ENCODE peak calls at places on chromosomes 7 and 10, in five cellular contexts. X is GM23248; C is naive thymus-derived CD4-positive, alpha-beta T cell; O is hepatocyte; P is PC-3. V is an unnamed sample.

GRCh38 chr10:132383751-132384181 is 13.2 kb upstream of the PWWP2B start:
- DNase-seq in O (no peak), C (no peak), P (no peak), X (no peak), V (no peak)

GRCh38 chr7:134836447-134836846 is 57.0 kb downstream of the CALD1 start:
- DNase-seq in O (no peak), C (no peak), P (no peak), X (no peak), V (no peak)

GRCh38 chr7:129376076-129376777 is 58.0 kb upstream of the STRIP2 start:
- DNase-seq in C (peak), P (peak), X (peak), O (peak), V (peak)

GRCh38 chr7:40298421-40298820 is 163.6 kb downstream of the SUGCT start:
- DNase-seq in C (no peak), P (no peak), O (no peak), X (peak), V (no peak)

GRCh38 chr7:55193245-55193644 is 171.9 kb upstream of the LANCL2 start:
- DNase-seq in C (no peak), P (no peak), X (peak), O (no peak), V (no peak)

GRCh38 chr7:46432666-46433065 is 511.6 kb upstream of the IGFBP3 start:
- DNase-seq in X (peak), C (no peak), O (peak), P (peak), V (peak)

GRCh38 chr10:60384708-60385398 is 4.8 kb downstream of the ANK3 start:
- DNase-seq in X (peak), C (no peak), P (peak), O (no peak), V (peak)

GRCh38 chr10:92757066-92757716 is 67.4 kb downstream of the HHEX start:
- DNase-seq in O (peak), X (peak), P (peak), C (no peak), V (peak)

GRCh38 chr7:39952378-39952777 is 2.3 kb downstream of the CDK13 start:
- DNase-seq in P (peak), O (no peak), C (peak), X (peak), V (peak)

GRCh38 chr10:54985732-54986131 is 184.7 kb upstream of the PCDH15 start:
- DNase-seq in P (peak), C (no peak), X (peak), O (peak), V (peak)

GRCh38 chr7:108239501-108240225 is 109.5 kb upstream of the LAMB4 start:
- DNase-seq in X (no peak), P (no peak), O (no peak), C (no peak), V (no peak)

GRCh38 chr7:130904031-130904757 is 170.2 kb upstream of the KLF14 start:
- DNase-seq in C (no peak), X (peak), P (peak), O (peak), V (peak)

GRCh38 chr7:123717689-123718088 is 31.1 kb downstream of the WASL start:
- DNase-seq in X (no peak), P (no peak), O (no peak), C (no peak), V (no peak)

GRCh38 chr10:70540089-70540788 is 61.7 kb downstream of the PALD1 start:
- DNase-seq in P (peak), C (no peak), O (peak), X (peak), V (peak)

GRCh38 chr7:80247144-80247543 is 112.5 kb downstream of the GNAI1 start:
- DNase-seq in X (peak), O (no peak), P (no peak), C (no peak), V (no peak)

GRCh38 chr7:37921340-37921805 is 933 bp downstream of the EPDR1 start:
- DNase-seq in O (peak), X (peak), P (peak), C (no peak), V (no peak)

GRCh38 chr7:82291931-82292330 is 151.6 kb downstream of the CACNA2D1 start:
- DNase-seq in X (peak), O (no peak), C (no peak), P (peak), V (no peak)

GRCh38 chr7:90469554-90469953 is at the start of gene PTTG1IP2:
- DNase-seq in O (no peak), C (no peak), X (no peak), P (no peak), V (no peak)

GRCh38 chr7:157643525-157643970 is 306.7 kb downstream of the DNAJB6 start:
- DNase-seq in O (no peak), P (no peak), C (no peak), X (no peak), V (no peak)

GRCh38 chr10:21517983-21518628 is 7.4 kb downstream of the SKIDA1 start:
- DNase-seq in C (no peak), X (peak), P (peak), O (no peak), V (no peak)

GRCh38 chr7:436367-437128 is 83.1 kb downstream of the PDGFA start:
- DNase-seq in X (no peak), P (no peak), C (no peak), O (no peak), V (no peak)

GRCh38 chr10:23095966-23096813 is 811 bp downstream of the MSRB2 start:
- DNase-seq in O (peak), P (no peak), X (peak), C (peak), V (peak)

GRCh38 chr7:159117366-159118219 is 27.1 kb downstream of the VIPR2 start:
- DNase-seq in P (no peak), C (no peak), X (no peak), O (no peak), V (no peak)

GRCh38 chr10:103500481-103500880 is 7.0 kb downstream of the NEURL1 start:
- DNase-seq in C (no peak), P (no peak), X (no peak), O (no peak), V (no peak)

GRCh38 chr7:7177044-7177517 is 5.3 kb upstream of the C1GALT1 start:
- DNase-seq in C (no peak), P (peak), X (peak), O (peak), V (peak)

GRCh38 chr7:158001621-158002320 is 585.9 kb downstream of the PTPRN2 start:
- DNase-seq in C (no peak), O (peak), P (peak), X (no peak), V (peak)

GRCh38 chr7:123024989-123025758 is 29.7 kb upstream of the TAS2R16 start:
- DNase-seq in O (no peak), X (no peak), P (peak), C (no peak), V (no peak)

GRCh38 chr7:77235280-77235679 is 35.7 kb upstream of the FGL2 start:
- DNase-seq in O (no peak), X (peak), P (no peak), C (no peak), V (no peak)

GRCh38 chr7:90298145-90299038 is 22.7 kb downstream of the FAM237B start:
- DNase-seq in P (peak), O (peak), C (no peak), X (peak), V (peak)

GRCh38 chr7:133230591-133231194 is 22.2 kb upstream of the EXOC4 start:
- DNase-seq in C (peak), X (peak), P (peak), O (peak), V (no peak)

GRCh38 chr7:49398236-49398635 is 375.2 kb upstream of the VWC2 start:
- DNase-seq in C (no peak), P (no peak), O (no peak), X (no peak), V (no peak)

GRCh38 chr7:29809533-29810155 is 3.3 kb downstream of the WIPF3 start:
- DNase-seq in X (no peak), P (no peak), C (no peak), O (no peak), V (no peak)

GRCh38 chr10:43204943-43205671 is 61.8 kb downstream of the RASGEF1A start:
- DNase-seq in X (peak), O (peak), P (peak), C (peak), V (peak)

GRCh38 chr10:30827531-30828120 is 198.1 kb upstream of the LYZL2 start:
- DNase-seq in P (no peak), C (no peak), O (peak), X (peak), V (no peak)

GRCh38 chr7:151363182-151363581 is 21.6 kb downstream of the NUB1 start:
- DNase-seq in C (no peak), P (no peak), O (no peak), X (no peak), V (no peak)
- H3K27ac ChIP-seq in C (no peak), P (no peak), O (no peak), X (no peak), V (no peak)

GRCh38 chr10:117382831-117383230 is 7.6 kb upstream of the PDZD8 start:
- DNase-seq in X (no peak), O (no peak), C (no peak), P (no peak), V (no peak)
- H3K27ac ChIP-seq in X (no peak), O (peak), C (no peak), P (no peak), V (no peak)

GRCh38 chr10:123480845-123481244 is 185.3 kb upstream of the GPR26 start:
- DNase-seq in X (no peak), C (no peak), P (no peak), O (no peak), V (no peak)
- H3K27ac ChIP-seq in X (no peak), C (no peak), P (no peak), O (no peak), V (no peak)

GRCh38 chr10:77252380-77252779 is 385.2 kb downstream of the KCNMA1 start:
- DNase-seq in O (no peak), C (no peak), P (no peak), X (no peak), V (no peak)
- H3K27ac ChIP-seq in O (no peak), C (no peak), P (no peak), X (no peak), V (no peak)

DNA sequence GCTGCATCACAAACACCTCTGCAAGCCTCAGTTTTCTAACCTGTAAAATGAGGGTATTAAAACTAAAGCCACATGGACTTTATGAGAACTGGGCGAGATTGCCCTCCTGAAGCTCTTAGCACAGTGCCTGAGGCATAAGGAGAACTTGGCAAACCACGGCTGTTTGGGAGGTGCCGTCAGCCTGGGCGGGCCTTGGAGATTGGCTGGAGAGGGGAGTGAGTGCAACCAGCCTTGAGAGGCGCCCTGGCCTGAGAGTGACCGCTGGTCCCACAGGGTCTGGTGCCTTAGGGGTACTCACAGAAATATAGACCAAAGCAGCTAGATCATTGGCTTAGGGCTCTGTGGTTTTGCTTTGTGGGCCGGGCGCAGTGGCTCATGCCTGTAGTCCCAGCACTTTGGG is 5.5 kb upstream of the TNS3 start:
- DNase-seq in P (peak), C (no peak), O (no peak), X (peak), V (no peak)
- H3K27ac ChIP-seq in P (no peak), C (no peak), O (no peak), X (no peak), V (peak)

DNA sequence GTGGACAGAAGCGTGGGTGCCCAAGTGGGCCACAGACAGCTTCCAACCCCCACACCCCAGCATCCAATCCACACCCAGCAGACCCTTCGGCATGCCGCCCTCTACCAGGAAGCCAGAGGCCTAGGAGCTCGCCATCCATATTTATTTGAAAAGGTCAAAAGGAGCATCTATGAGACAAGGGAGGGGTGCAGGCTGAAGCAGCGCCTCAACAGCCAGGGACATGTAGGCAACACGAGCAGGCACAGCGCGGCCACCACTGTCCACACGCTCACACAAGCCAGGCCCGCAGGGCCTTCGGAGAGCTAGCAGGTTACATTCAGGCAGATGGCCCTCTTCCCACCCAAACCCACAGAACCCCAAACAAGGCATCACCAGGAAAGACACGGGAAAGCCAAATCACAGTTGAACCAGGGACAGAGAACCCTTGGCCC is 34.6 kb downstream of the PSAP start:
- DNase-seq in C (no peak), O (no peak), P (no peak), X (no peak), V (no peak)
- H3K27ac ChIP-seq in C (no peak), O (no peak), P (no peak), X (no peak), V (peak)

GRCh38 chr7:27095897-27096755 is at the start of gene HOXA1:
- DNase-seq in C (peak), O (peak), P (peak), X (peak), V (peak)
- H3K27ac ChIP-seq in C (peak), O (peak), P (peak), X (peak), V (peak)

GRCh38 chr7:102122026-102122425 is 164.6 kb upstream of the SH2B2 start:
- DNase-seq in X (peak), O (peak), P (peak), C (no peak), V (peak)
- H3K27ac ChIP-seq in X (peak), O (peak), P (peak), C (no peak), V (peak)